ENCODE peak calls at places on chromosomes 3 and 15, in seven cellular contexts. L is NCI-H1417; U is activated CD8-positive, alpha-beta memory T cell treated with anti-CD3 and anti-CD28 coated beads for 48 hours; O is B cell; C is Peyer's patch; Q is caudate nucleus; X is body of pancreas. H is an unnamed sample.

GRCh38 chr3:113754486-113755159 is 7.8 kb downstream of the ATP6V1A start:
- DNase-seq in X (no peak), L (no peak), C (no peak), O (no peak), U (no peak), Q (no peak), H (no peak)

GRCh38 chr15:81388431-81388760 is 14.4 kb upstream of the TMC3 start:
- DNase-seq in L (no peak), U (no peak), C (no peak), O (no peak), X (no peak), Q (no peak), H (no peak)

GRCh38 chr15:63942486-63943365 is 103.6 kb downstream of the DAPK2 start:
- DNase-seq in Q (no peak), O (no peak), L (peak; percentile 8), U (no peak), X (no peak), C (no peak), H (no peak)

GRCh38 chr3:10377148-10377725 is 56.3 kb upstream of the SEC13 start:
- DNase-seq in U (no peak), Q (no peak), C (peak; percentile 34), L (no peak), X (no peak), O (no peak), H (no peak)

GRCh38 chr15:51024735-51025453 is 69.8 kb downstream of the TNFAIP8L3 start:
- DNase-seq in C (no peak), L (no peak), Q (no peak), O (no peak), X (no peak), U (no peak), H (no peak)

GRCh38 chr3:31917303-31917903 is 63.7 kb downstream of the OSBPL10 start:
- DNase-seq in L (no peak), X (no peak), C (no peak), Q (no peak), U (no peak), O (no peak), H (no peak)

GRCh38 chr3:17357035-17357710 is 385.3 kb downstream of the TBC1D5 start:
- DNase-seq in L (no peak), Q (no peak), C (no peak), U (no peak), X (no peak), O (no peak), H (no peak)

GRCh38 chr3:187943677-187944390 is 198.6 kb upstream of the BCL6 start:
- DNase-seq in X (no peak), C (no peak), O (no peak), U (no peak), L (peak; percentile 39), Q (no peak), H (no peak)

GRCh38 chr3:157888040-157888439 is 218.2 kb downstream of the SHOX2 start:
- DNase-seq in X (no peak), Q (no peak), L (no peak), O (no peak), C (no peak), U (no peak), H (no peak)

GRCh38 chr15:81480645-81481053 is 106.6 kb upstream of the TMC3 start:
- DNase-seq in C (no peak), O (peak; percentile 15), X (peak; percentile 46), L (peak; percentile 48), Q (no peak), U (no peak), H (no peak)